ENCODE peak calls at places on chromosomes 16 and 17, in ten cellular contexts. H is T1000, I is ascending aorta, N is NCI-H1417, A is fibroblast of the aortic adventitia, U is H54, D is GM20000, B is NCI-H1694 treated with DMSO at 0.1 percent for 48 hours, S is T-helper 1 cell, T is AG10803. K is an unnamed sample.

GRCh38 chr17:81731271-81731670 is 19.2 kb downstream of the SLC25A10 start:
- DNase-seq in H (no peak), I (no peak), N (no peak), A (peak; percentile 59), U (peak; percentile 52), D (no peak), B (peak; percentile 78), S (no peak), T (peak; percentile 89), K (no peak)

GRCh38 chr16:25691519-25692091 is at the start of gene HS3ST4:
- DNase-seq in H (no peak), I (no peak), N (peak; percentile 36), A (no peak), U (no peak), D (peak; percentile 38), B (no peak), S (no peak), T (no peak), K (no peak)

GRCh38 chr17:73455050-73455687 is 143.4 kb upstream of the CDC42EP4 start:
- DNase-seq in H (no peak), I (no peak), N (peak; percentile 75), A (no peak), U (no peak), D (no peak), B (no peak), S (no peak), T (no peak), K (no peak)

GRCh38 chr16:3578121-3578520 is 918 bp upstream of the NLRC3 start:
- DNase-seq in H (no peak), I (no peak), N (no peak), A (no peak), U (no peak), D (no peak), B (no peak), S (no peak), T (no peak), K (no peak)

GRCh38 chr16:66996324-66996982 is 8.1 kb downstream of the CES4A start:
- DNase-seq in H (no peak), I (peak; percentile 43), N (no peak), A (peak; percentile 81), U (no peak), D (no peak), B (no peak), S (no peak), T (peak; percentile 81), K (peak; percentile 90)

GRCh38 chr17:40038882-40039513 is 15.2 kb downstream of the MED24 start:
- DNase-seq in H (peak; percentile 32), I (no peak), N (peak; percentile 47), A (peak; percentile 85), U (no peak), D (no peak), B (peak; percentile 41), S (no peak), T (peak; percentile 86), K (peak; percentile 61)

GRCh38 chr16:85522842-85523601 is 90.1 kb upstream of the GSE1 start:
- DNase-seq in H (no peak), I (no peak), N (peak; percentile 79), A (peak; percentile 64), U (peak; percentile 62), D (no peak), B (peak; percentile 53), S (no peak), T (peak; percentile 81), K (no peak)

GRCh38 chr17:17606416-17607000 is 15.0 kb upstream of the PEMT start:
- DNase-seq in H (no peak), I (no peak), N (peak; percentile 40), A (no peak), U (no peak), D (no peak), B (peak; percentile 64), S (no peak), T (peak; percentile 58), K (no peak)

GRCh38 chr16:87995644-87996043 is 44.4 kb downstream of the BANP start:
- DNase-seq in H (no peak), I (no peak), N (peak; percentile 56), A (no peak), U (no peak), D (no peak), B (no peak), S (no peak), T (no peak), K (no peak)

GRCh38 chr16:27748868-27749546 is 199.1 kb downstream of the KATNIP start:
- DNase-seq in H (peak; percentile 74), I (no peak), N (peak; percentile 8), A (peak; percentile 91), U (peak; percentile 90), D (peak; percentile 52), B (no peak), S (no peak), T (peak; percentile 88), K (no peak)

GRCh38 chr17:73841431-73842060 is 197.3 kb upstream of the SDK2 start:
- DNase-seq in H (no peak), I (no peak), N (peak; percentile 77), A (no peak), U (no peak), D (no peak), B (peak; percentile 43), S (no peak), T (no peak), K (no peak)

GRCh38 chr17:39153541-39154111 is 2.2 kb upstream of the PLXDC1 start:
- DNase-seq in H (peak; percentile 93), I (peak; percentile 90), N (peak; percentile 94), A (peak; percentile 94), U (peak; percentile 92), D (peak; percentile 76), B (peak; percentile 89), S (peak; percentile 81), T (peak; percentile 87), K (peak; percentile 91)

GRCh38 chr17:30095507-30096244 is 20.9 kb upstream of the NSRP1 start:
- DNase-seq in H (no peak), I (no peak), N (peak; percentile 58), A (peak; percentile 85), U (peak; percentile 18), D (peak; percentile 33), B (peak; percentile 46), S (no peak), T (peak; percentile 79), K (peak; percentile 47)

GRCh38 chr16:88049020-88049419 is 97.8 kb downstream of the BANP start:
- DNase-seq in H (no peak), I (no peak), N (no peak), A (no peak), U (no peak), D (no peak), B (no peak), S (no peak), T (no peak), K (no peak)

GRCh38 chr17:41026668-41027471 is at the start of gene KRTAP1-5:
- DNase-seq in H (peak; percentile 45), I (no peak), N (no peak), A (peak; percentile 71), U (no peak), D (no peak), B (no peak), S (no peak), T (peak; percentile 95), K (no peak)

GRCh38 chr17:9018731-9019130 is 2.6 kb upstream of the NTN1 start:
- DNase-seq in H (no peak), I (no peak), N (no peak), A (no peak), U (no peak), D (no peak), B (no peak), S (no peak), T (no peak), K (no peak)

GRCh38 chr17:77693301-77693700 is 265.2 kb upstream of the TNRC6C start:
- DNase-seq in H (no peak), I (no peak), N (no peak), A (no peak), U (no peak), D (no peak), B (no peak), S (no peak), T (no peak), K (no peak)

K was measured in tibial nerve.